ENCODE peak calls at places on chromosomes 2 and 18, in five cellular contexts. F, P, N, Y and O are unnamed samples.

GRCh38 chr2:155099784-155100183 is 401.3 kb downstream of the KCNJ3 start:
- DNase-seq in N (no peak), F (no peak), Y (no peak), P (no peak), O (no peak)

GRCh38 chr2:216508229-216508628 is 9.6 kb downstream of the RPL37A start:
- DNase-seq in N (no peak), F (no peak), P (no peak), Y (no peak), O (no peak)

GRCh38 chr2:15675456-15676195 is 84.0 kb downstream of the DDX1 start:
- DNase-seq in N (no peak), P (no peak), Y (no peak), F (no peak), O (no peak)

GRCh38 chr18:49161627-49162026 is 210.9 kb upstream of the SMAD7 start:
- DNase-seq in N (no peak), Y (no peak), P (peak; percentile 62), F (no peak), O (peak; percentile 55)

GRCh38 chr18:63994783-63995399 is 25.0 kb downstream of the SERPINB8 start:
- DNase-seq in Y (peak; percentile 24), F (no peak), N (peak; percentile 23), P (peak; percentile 33), O (no peak)

GRCh38 chr18:21682276-21683051 is 22.1 kb downstream of the ABHD3 start:
- DNase-seq in N (no peak), P (peak; percentile 13), F (no peak), Y (no peak), O (peak; percentile 62)

GRCh38 chr2:221570321-221571107 is 1.6 kb downstream of the EPHA4 start:
- DNase-seq in N (peak; percentile 79), Y (no peak), F (no peak), P (no peak), O (no peak)

GRCh38 chr2:40037303-40037702 is 258.2 kb upstream of the THUMPD2 start:
- DNase-seq in F (no peak), N (no peak), Y (no peak), P (no peak), O (no peak)

GRCh38 chr2:175605989-175606841 is 395.9 kb downstream of the LNPK start:
- DNase-seq in P (no peak), N (peak; percentile 81), F (no peak), Y (peak; percentile 83), O (peak; percentile 62)

GRCh38 chr2:127864877-127865276 is 6.9 kb upstream of the POLR2D start:
- DNase-seq in Y (no peak), F (no peak), N (no peak), P (no peak), O (no peak)

GRCh38 chr2:52260904-52261303 is 1229.0 kb upstream of the NRXN1 start:
- DNase-seq in P (no peak), N (peak; percentile 14), Y (no peak), F (no peak), O (no peak)

GRCh38 chr2:108922141-108922915 is 66.7 kb downstream of the EDAR start:
- DNase-seq in Y (no peak), N (no peak), P (no peak), F (no peak), O (no peak)

GRCh38 chr2:239401450-239402227 is 819 bp upstream of the HDAC4 start:
- DNase-seq in P (peak; percentile 95), F (peak; percentile 98), N (peak; percentile 87), Y (peak; percentile 81), O (peak; percentile 61)

GRCh38 chr18:51235011-51235789 is 37.7 kb upstream of the MEX3C start:
- DNase-seq in Y (no peak), F (no peak), N (no peak), P (peak; percentile 62), O (no peak)